ENCODE peak calls at places on chromosomes 5 and 9, in four cellular contexts. One of them, this sample, is unnamed.

GRCh38 chr9:136954270-136955083 is 2.4 kb downstream of the LCN12 start:
- DNase-seq in HepG2: no peak
- DNase-seq in A549: no peak
- DNase-seq in K562: no peak
- DNase-seq in this sample: no peak

GRCh38 chr5:96655506-96655905 is 6.7 kb upstream of the CAST start:
- DNase-seq in A549: no peak
- DNase-seq in K562: no peak
- DNase-seq in HepG2: no peak
- DNase-seq in this sample: no peak

GRCh38 chr5:142618125-142618524 is 67.8 kb downstream of the FGF1 start:
- DNase-seq in A549: no peak
- DNase-seq in HepG2: no peak
- DNase-seq in K562: no peak
- DNase-seq in this sample: no peak

GRCh38 chr9:9003184-9003583 is 1203.6 kb upstream of the DMAC1 start:
- DNase-seq in A549: no peak
- DNase-seq in HepG2: peak; percentile 16
- DNase-seq in K562: no peak
- DNase-seq in this sample: no peak

GRCh38 chr5:98489021-98489420 is 284.4 kb upstream of the RGMB start:
- DNase-seq in K562: no peak
- DNase-seq in A549: no peak
- DNase-seq in HepG2: no peak
- DNase-seq in this sample: no peak

GRCh38 chr9:133824802-133825186 is 86.6 kb upstream of the SARDH start:
- DNase-seq in K562: no peak
- DNase-seq in HepG2: no peak
- DNase-seq in A549: no peak
- DNase-seq in this sample: no peak

GRCh38 chr5:157059093-157059539 is at the start of gene HAVCR1:
- DNase-seq in K562: no peak
- DNase-seq in HepG2: peak; percentile 88
- DNase-seq in A549: peak; percentile 85
- DNase-seq in this sample: no peak

GRCh38 chr5:167800405-167800804 is 491.0 kb upstream of the WWC1 start:
- DNase-seq in HepG2: no peak
- DNase-seq in A549: no peak
- DNase-seq in K562: no peak
- DNase-seq in this sample: no peak

GRCh38 chr5:27191786-27192505 is 153.6 kb upstream of the CDH9 start:
- DNase-seq in A549: no peak
- DNase-seq in HepG2: no peak
- DNase-seq in K562: no peak
- DNase-seq in this sample: no peak

GRCh38 chr9:35490910-35491465 is 1.1 kb downstream of the RUSC2 start:
- DNase-seq in HepG2: no peak
- DNase-seq in A549: no peak
- DNase-seq in K562: peak; percentile 22
- DNase-seq in this sample: no peak

GRCh38 chr5:122394313-122394712 is 82.3 kb downstream of the SNCAIP start:
- DNase-seq in HepG2: no peak
- DNase-seq in A549: no peak
- DNase-seq in K562: no peak
- DNase-seq in this sample: no peak

GRCh38 chr9:134226221-134226930 is 62.0 kb upstream of the RNU6ATAC start:
- DNase-seq in A549: peak; percentile 25
- DNase-seq in K562: no peak
- DNase-seq in HepG2: peak; percentile 83
- DNase-seq in this sample: no peak

GRCh38 chr9:112129246-112129645 is 45.9 kb downstream of the SUSD1 start:
- DNase-seq in HepG2: no peak
- DNase-seq in A549: no peak
- DNase-seq in K562: no peak
- DNase-seq in this sample: no peak

GRCh38 chr5:172707285-172708182 is 63.5 kb downstream of the DUSP1 start:
- DNase-seq in A549: peak; percentile 66
- DNase-seq in HepG2: peak; percentile 58
- DNase-seq in K562: peak; percentile 68
- DNase-seq in this sample: no peak

GRCh38 chr5:126624534-126624933 is 23.8 kb downstream of the PHAX start:
- DNase-seq in K562: peak; percentile 38
- DNase-seq in A549: peak; percentile 69
- DNase-seq in HepG2: peak; percentile 46
- DNase-seq in this sample: no peak

GRCh38 chr5:20972419-20972925 is 984.5 kb upstream of the CDH18 start:
- DNase-seq in A549: peak; percentile 3
- DNase-seq in HepG2: peak; percentile 3
- DNase-seq in K562: peak; percentile 7
- DNase-seq in this sample: no peak

GRCh38 chr9:82555408-82555807 is 507.5 kb downstream of the RASEF start:
- DNase-seq in HepG2: no peak
- DNase-seq in K562: no peak
- DNase-seq in A549: no peak
- DNase-seq in this sample: no peak

GRCh38 chr9:36258989-36259315 is 704 bp upstream of the GNE start:
- DNase-seq in A549: no peak
- DNase-seq in K562: no peak
- DNase-seq in HepG2: no peak
- DNase-seq in this sample: no peak

DNA sequence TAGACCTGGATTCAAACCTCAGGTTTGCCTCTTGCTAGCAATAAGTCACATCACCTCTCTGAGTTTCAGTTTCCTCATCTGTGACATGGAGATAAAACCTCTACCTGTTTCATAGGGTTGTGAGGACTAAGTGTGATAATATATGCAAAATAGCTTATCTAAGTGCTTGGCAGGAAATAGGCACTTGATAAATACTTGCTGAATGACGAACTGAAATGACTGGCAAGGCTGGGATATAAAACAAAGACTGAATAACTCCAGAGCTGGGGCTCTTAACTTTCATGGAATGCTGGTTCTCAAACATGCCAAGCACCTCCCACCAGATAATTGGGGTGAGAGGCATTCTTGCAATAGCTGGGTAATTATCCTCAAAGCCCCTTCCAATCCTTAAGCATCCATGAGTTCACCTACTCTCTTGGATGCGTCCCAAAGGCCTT is 87.6 kb downstream of the ADRB2 start:
- DNase-seq in HepG2: peak; percentile 4
- DNase-seq in A549: no peak
- DNase-seq in K562: no peak
- DNase-seq in this sample: no peak
- TF ChIP-seq CHD4 in HepG2: no peak
- TF ChIP-seq CHD4 in A549: no peak
- TF ChIP-seq CHD4 in K562: no peak
- TF ChIP-seq CHD4 in this sample: no peak

GRCh38 chr9:131624636-131625241 is 79.4 kb downstream of the PRRT1B start:
- DNase-seq in K562: no peak
- DNase-seq in A549: no peak
- DNase-seq in HepG2: no peak
- DNase-seq in this sample: no peak
- TF ChIP-seq CHD4 in K562: no peak
- TF ChIP-seq CHD4 in A549: no peak
- TF ChIP-seq CHD4 in HepG2: no peak
- TF ChIP-seq CHD4 in this sample: no peak

GRCh38 chr9:10252174-10252573 is 360.6 kb downstream of the PTPRD start:
- DNase-seq in HepG2: no peak
- DNase-seq in A549: no peak
- DNase-seq in K562: no peak
- DNase-seq in this sample: no peak
- TF ChIP-seq CHD4 in HepG2: no peak
- TF ChIP-seq CHD4 in A549: no peak
- TF ChIP-seq CHD4 in K562: no peak
- TF ChIP-seq CHD4 in this sample: no peak

GRCh38 chr5:173903396-173904140 is 15.4 kb downstream of the CPEB4 start:
- DNase-seq in K562: no peak
- DNase-seq in A549: no peak
- DNase-seq in HepG2: no peak
- DNase-seq in this sample: no peak
- TF ChIP-seq CHD4 in K562: no peak
- TF ChIP-seq CHD4 in A549: no peak
- TF ChIP-seq CHD4 in HepG2: no peak
- TF ChIP-seq CHD4 in this sample: no peak

GRCh38 chr5:74040065-74040551 is 414.1 kb downstream of the ARHGEF28 start:
- DNase-seq in K562: no peak
- DNase-seq in A549: no peak
- DNase-seq in HepG2: no peak
- DNase-seq in this sample: no peak
- TF ChIP-seq CHD4 in K562: no peak
- TF ChIP-seq CHD4 in A549: no peak
- TF ChIP-seq CHD4 in HepG2: no peak
- TF ChIP-seq CHD4 in this sample: no peak

DNA sequence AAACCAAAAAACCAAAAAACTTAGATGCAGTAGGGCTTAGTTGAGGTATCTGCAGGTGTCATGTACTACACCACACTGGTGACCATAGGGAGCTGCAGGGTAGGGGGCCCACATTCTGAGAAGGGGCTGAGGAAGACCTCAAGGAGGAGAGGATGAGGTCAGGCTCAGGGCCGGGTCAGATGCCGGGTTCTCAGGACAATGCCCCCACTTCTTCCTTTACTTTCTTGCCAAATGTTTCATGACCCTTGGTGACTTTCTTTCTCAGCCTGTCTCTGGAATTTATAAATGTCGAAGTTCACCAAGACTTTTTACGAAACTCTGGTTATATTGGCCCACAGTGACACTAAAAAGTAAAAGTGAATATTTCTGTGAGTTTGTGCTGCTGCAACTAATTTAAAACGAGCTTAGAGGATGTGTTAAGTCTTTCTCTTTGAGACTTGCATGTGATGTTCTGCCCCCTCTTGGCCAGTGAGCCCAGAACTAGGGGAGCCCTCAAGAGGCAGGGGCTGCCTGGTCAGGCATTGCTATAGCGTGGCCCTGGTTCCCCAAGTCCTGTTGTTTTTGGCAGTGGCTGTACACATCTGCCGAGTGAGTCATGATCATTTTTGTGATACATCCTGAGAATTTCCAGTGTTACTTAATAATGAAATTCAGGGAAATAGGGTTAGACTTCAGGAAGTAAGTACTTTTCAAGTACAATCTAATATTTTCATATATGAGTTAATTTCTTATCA is 11.2 kb downstream of the ACO1 start:
- DNase-seq in A549: peak; percentile 26
- DNase-seq in HepG2: no peak
- DNase-seq in K562: no peak
- DNase-seq in this sample: no peak
- TF ChIP-seq CHD4 in A549: no peak
- TF ChIP-seq CHD4 in HepG2: no peak
- TF ChIP-seq CHD4 in K562: no peak
- TF ChIP-seq CHD4 in this sample: no peak

DNA sequence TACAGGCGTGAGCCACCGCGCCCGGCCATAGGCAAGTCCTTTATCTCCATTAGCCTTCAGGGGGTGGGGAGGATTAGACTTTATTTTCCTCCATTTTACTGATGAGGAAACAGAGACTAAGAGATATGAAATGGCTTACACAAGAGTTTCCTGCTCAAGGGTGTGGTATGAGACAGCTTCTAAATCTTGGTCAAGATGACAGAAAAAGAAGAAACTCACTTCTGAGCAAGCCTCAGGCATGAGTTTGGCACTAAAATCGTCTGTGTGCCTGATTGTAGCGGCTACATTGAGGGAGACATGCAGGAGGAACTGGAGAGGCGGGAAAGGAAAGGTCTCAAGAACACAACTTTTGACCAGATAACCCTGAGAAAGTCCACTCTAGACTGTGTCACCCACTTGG is 3.8 kb downstream of the HK3 start:
- DNase-seq in A549: no peak
- DNase-seq in K562: no peak
- DNase-seq in HepG2: no peak
- DNase-seq in this sample: no peak
- TF ChIP-seq CHD4 in A549: no peak
- TF ChIP-seq CHD4 in K562: no peak
- TF ChIP-seq CHD4 in HepG2: no peak
- TF ChIP-seq CHD4 in this sample: no peak

GRCh38 chr5:51977014-51977413 is 593.8 kb downstream of the ISL1 start:
- DNase-seq in A549: no peak
- DNase-seq in K562: no peak
- DNase-seq in HepG2: no peak
- DNase-seq in this sample: no peak

DNA sequence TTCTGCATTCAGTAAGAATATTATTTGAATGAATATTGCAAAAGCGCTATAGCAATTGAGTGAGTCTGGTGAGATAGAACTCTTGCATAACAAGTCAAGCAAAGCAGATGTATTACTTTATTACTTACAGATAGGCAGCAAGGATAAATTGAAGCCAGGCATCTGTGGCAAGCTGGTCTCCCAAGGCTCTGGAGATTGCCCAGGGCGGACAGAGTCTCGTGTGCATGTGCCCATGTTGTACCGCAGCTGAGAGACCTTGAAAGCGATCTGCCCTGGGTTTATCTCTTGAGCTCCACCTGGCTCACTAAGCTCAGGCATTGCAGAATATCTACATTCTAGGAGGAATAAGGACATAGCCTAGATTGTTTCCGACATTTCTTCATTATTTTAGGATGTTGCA is 591.6 kb downstream of the ISL1 start:
- DNase-seq in HepG2: no peak
- DNase-seq in K562: no peak
- DNase-seq in A549: no peak
- DNase-seq in this sample: no peak
- TF ChIP-seq CHD4 in HepG2: no peak
- TF ChIP-seq CHD4 in K562: no peak
- TF ChIP-seq CHD4 in A549: no peak
- TF ChIP-seq CHD4 in this sample: no peak

DNA sequence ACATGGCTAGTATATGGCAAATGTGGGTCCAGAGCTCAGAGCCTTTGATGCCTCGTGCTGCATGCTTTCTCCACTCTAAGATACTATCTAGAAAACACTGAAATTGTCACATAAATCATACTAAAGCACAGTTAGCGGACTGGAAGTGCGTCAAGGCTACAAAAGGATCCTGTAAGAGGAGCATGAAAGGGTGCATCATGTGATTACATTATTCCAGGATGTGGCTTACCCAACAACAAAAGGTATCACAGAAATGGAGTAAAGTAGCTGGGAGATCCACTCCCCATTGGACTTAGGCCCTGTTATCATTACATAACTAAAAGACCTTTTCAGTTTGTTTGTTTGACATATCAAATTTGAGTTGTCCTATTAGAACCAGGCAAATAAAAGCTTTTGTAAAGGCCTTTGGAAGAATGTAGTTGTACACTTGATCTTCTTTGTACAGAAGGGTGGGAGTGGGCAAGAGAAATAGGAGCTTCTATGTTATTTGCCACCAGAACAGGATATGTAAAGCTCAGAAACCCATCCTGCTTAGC is 6.9 kb downstream of the SLC31A1 start:
- DNase-seq in HepG2: peak; percentile 94
- DNase-seq in K562: peak; percentile 30
- DNase-seq in A549: no peak
- DNase-seq in this sample: no peak
- TF ChIP-seq CHD4 in HepG2: no peak
- TF ChIP-seq CHD4 in K562: no peak
- TF ChIP-seq CHD4 in A549: no peak
- TF ChIP-seq CHD4 in this sample: no peak

GRCh38 chr9:31715250-31715649 is 669.2 kb upstream of the ACO1 start:
- DNase-seq in A549: no peak
- DNase-seq in K562: no peak
- DNase-seq in HepG2: no peak
- DNase-seq in this sample: no peak
- TF ChIP-seq CHD4 in A549: no peak
- TF ChIP-seq CHD4 in K562: no peak
- TF ChIP-seq CHD4 in HepG2: no peak
- TF ChIP-seq CHD4 in this sample: no peak